ENCODE peak calls at places on chromosomes 2 and 18, in four cellular contexts. I is HEK293T, Y is K562, P is HepG2. J is an unnamed sample.

GRCh38 chr18:29560270-29560669 is 1383.3 kb upstream of the CDH2 start:
- DNase-seq in I (no peak), Y (no peak), P (no peak), J (no peak)

GRCh38 chr2:207695293-207695692 is 16.1 kb upstream of the CCNYL1 start:
- DNase-seq in I (no peak), Y (no peak), P (no peak), J (no peak)

GRCh38 chr2:20156051-20156730 is 68.7 kb downstream of the SDC1 start:
- DNase-seq in I (no peak), Y (no peak), P (no peak), J (no peak)

GRCh38 chr2:9166579-9167392 is 39.8 kb upstream of the ASAP2 start:
- DNase-seq in I (no peak), Y (no peak), P (peak), J (no peak)

GRCh38 chr18:79926715-79927596 is 24.5 kb downstream of the SLC66A2 start:
- DNase-seq in I (no peak), Y (no peak), P (no peak), J (peak)

GRCh38 chr2:113602869-113603466 is 24.1 kb upstream of the RABL2A start:
- DNase-seq in I (no peak), Y (no peak), P (no peak), J (no peak)

GRCh38 chr2:211144078-211144477 is 587.7 kb downstream of the CPS1 start:
- DNase-seq in I (no peak), Y (no peak), P (no peak), J (no peak)

GRCh38 chr2:40155728-40156127 is 296.2 kb downstream of the SLC8A1 start:
- DNase-seq in I (no peak), Y (no peak), P (no peak), J (no peak)

GRCh38 chr2:177169810-177170514 is 42.6 kb upstream of the HNRNPA3 start:
- DNase-seq in I (no peak), Y (no peak), P (peak), J (no peak)

GRCh38 chr2:238277695-238278094 is 10.7 kb downstream of the PER2 start:
- DNase-seq in I (peak), Y (no peak), P (no peak), J (peak)
- TF ChIP-seq ELF4 in I (no peak), Y (no peak), P (no peak), J (no peak)

GRCh38 chr2:27773959-27774358 is 2.4 kb downstream of the MRPL33 start:
- DNase-seq in I (no peak), Y (no peak), P (no peak), J (no peak)

GRCh38 chr2:27772804-27773203 is 1.3 kb downstream of the MRPL33 start:
- DNase-seq in I (no peak), Y (no peak), P (no peak), J (no peak)

GRCh38 chr2:27776097-27776496 is 4.6 kb downstream of the MRPL33 start:
- DNase-seq in I (no peak), Y (no peak), P (no peak), J (no peak)

GRCh38 chr2:27771202-27771547 is 344 bp upstream of the MRPL33 start:
- DNase-seq in I (no peak), Y (peak), P (no peak), J (no peak)

DNA sequence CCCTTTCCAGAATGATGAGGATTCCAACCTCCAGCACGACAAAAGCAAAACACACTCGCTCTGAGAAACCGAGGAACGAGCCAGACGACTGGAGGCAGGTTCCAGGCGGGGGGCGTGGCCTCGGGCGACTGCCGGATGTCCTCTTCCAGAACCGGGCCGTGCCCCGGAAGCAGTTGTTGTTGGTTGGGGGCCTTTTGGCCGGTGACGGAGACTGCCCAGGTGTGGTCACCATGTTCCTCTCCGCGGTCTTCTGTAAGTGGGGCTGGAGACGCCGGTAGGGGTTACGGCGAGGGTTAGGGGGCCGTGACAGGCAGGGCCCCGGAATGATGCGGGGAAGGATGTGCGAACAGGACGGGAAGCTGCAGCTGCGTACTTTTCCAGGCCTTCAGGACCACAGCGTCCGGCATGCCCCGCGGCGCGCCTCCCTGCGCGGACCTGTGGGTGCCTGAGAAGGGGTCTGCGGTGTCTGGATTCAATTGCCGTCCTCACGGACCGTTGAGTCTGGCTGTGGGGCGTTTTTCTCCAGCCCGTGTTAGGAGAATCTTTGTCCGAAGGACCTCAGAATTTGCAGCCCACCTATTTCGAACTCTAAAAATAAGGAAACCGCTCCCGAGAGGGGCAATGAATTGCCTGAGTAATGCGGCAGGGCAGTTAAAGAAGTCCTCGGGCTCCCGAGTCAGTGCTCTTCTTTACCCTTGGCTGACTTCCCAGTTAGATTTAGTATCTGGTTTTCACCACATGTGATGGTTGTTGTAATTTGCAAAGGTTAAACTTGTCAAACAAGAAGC is at the start of gene MRPL33:
- DNase-seq in I (peak), Y (peak), P (peak), J (peak)
- TF ChIP-seq ELF4 in I (peak), Y (peak), P (peak), J (no peak)

DNA sequence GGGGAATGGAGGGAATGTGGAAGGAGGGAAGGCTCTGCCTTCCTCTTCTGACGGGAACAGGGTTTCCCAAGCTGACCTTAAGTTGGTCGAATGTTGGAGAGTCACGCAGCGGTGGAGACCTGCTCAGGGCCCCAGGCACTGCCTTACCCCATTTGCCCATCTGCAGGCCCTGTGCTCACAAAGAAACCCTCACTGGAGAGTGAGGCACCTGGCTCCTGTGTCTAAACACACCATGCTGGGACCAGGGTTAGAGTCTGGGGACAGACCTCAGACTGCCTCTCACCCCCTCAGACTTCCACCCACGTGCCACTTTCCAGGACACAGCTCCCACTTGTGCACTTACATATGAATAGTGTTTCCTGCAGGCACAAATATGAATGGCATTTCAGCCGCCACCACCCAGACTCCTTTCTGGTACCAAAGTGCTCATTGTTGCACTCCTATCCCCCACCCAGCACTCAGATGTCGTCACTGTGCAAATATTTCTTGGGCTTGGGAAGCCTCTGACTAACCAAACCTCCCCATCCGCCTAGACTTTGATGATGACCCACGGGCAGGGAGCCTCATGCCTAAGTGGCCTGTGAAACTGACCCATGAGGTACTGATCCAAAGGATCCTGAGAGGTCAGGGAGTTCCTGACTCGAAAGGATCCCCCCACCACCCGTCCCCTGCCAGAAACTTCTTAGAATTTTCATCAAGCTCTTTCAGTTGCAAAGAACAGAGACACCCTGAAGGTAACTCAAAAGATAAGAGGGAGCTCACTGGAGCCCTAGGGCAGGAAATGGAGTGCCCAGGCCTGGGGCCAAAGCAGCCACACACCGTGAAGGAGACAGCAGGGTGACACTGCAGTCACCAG is 78.3 kb downstream of the STPG4 start:
- DNase-seq in I (no peak), Y (no peak), P (peak), J (no peak)
- TF ChIP-seq ELF4 in I (no peak), Y (no peak), P (peak), J (no peak)

DNA sequence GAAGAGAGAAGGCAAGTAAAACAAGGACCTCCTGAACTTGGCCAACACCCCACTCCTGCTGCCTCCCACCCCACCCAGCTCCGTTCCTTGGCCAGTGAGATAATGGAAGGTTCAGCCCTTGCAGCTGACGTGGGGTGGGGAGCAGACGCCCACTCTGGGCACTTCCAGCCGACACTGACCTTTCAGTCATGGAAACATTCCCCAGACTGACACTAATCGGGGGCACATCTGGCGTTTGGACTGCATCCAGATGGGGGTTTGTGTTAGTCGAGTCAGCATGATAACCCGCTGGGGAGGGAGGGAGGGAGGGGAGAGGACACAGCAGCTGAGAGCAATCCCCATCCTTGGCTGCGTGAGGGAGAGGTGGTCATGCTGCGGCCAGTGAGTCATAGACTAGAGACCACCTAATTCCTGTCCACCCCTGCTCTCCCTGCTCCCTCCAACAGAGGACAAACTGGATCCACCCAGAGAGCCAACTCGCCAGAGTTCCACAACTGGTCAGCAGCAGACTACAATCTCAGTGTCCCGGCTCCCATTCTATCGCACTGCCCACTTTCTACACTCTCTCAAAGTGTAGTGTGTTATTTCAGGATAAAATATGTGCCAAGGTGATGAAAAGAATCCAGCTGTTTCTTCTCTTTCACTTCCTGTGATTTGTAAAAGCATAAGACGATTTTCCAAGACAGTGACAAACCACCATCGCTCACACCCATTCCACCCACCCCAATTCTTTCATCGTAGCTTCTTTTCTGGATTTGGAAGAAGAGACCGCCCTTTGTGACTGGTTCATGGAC is 115.4 kb upstream of the PKDCC start:
- DNase-seq in I (no peak), Y (peak), P (no peak), J (no peak)
- TF ChIP-seq ELF4 in I (no peak), Y (no peak), P (no peak), J (no peak)

J was measured in WTC11.